ENCODE peak calls at places on chromosome 11, in four cellular contexts. One of them, this sample, is unnamed.

GRCh38 chr11:118076754-118077281 is at the start of gene TMPRSS4:
- DNase-seq in upper lobe of left lung: peak
- DNase-seq in esophagus squamous epithelium: no peak
- DNase-seq in kidney: peak
- DNase-seq in this sample: no peak

GRCh38 chr11:96207459-96208449 is 135.2 kb downstream of the MAML2 start:
- DNase-seq in kidney: no peak
- DNase-seq in upper lobe of left lung: no peak
- DNase-seq in esophagus squamous epithelium: no peak
- DNase-seq in this sample: no peak

GRCh38 chr11:33044281-33044680 is 4.9 kb downstream of the TCP11L1 start:
- DNase-seq in upper lobe of left lung: no peak
- DNase-seq in kidney: no peak
- DNase-seq in esophagus squamous epithelium: no peak
- DNase-seq in this sample: no peak

GRCh38 chr11:126111458-126112116 is 48.9 kb upstream of the CDON start:
- DNase-seq in kidney: no peak
- DNase-seq in esophagus squamous epithelium: no peak
- DNase-seq in upper lobe of left lung: no peak
- DNase-seq in this sample: no peak

GRCh38 chr11:130904380-130904779 is 11.9 kb downstream of the SNX19 start:
- DNase-seq in esophagus squamous epithelium: no peak
- DNase-seq in upper lobe of left lung: no peak
- DNase-seq in kidney: no peak
- DNase-seq in this sample: no peak

GRCh38 chr11:92707173-92707619 is 262.3 kb upstream of the MTNR1B start:
- DNase-seq in esophagus squamous epithelium: no peak
- DNase-seq in upper lobe of left lung: no peak
- DNase-seq in kidney: no peak
- DNase-seq in this sample: peak

GRCh38 chr11:17887779-17888178 is 125.1 kb downstream of the SERGEF start:
- DNase-seq in upper lobe of left lung: no peak
- DNase-seq in esophagus squamous epithelium: no peak
- DNase-seq in kidney: no peak
- DNase-seq in this sample: no peak

GRCh38 chr11:17599460-17599925 is 52.4 kb downstream of the OTOG start:
- DNase-seq in esophagus squamous epithelium: no peak
- DNase-seq in upper lobe of left lung: peak
- DNase-seq in kidney: no peak
- DNase-seq in this sample: peak

GRCh38 chr11:130769782-130770565 is 146.3 kb downstream of the SNX19 start:
- DNase-seq in upper lobe of left lung: no peak
- DNase-seq in kidney: no peak
- DNase-seq in esophagus squamous epithelium: no peak
- DNase-seq in this sample: no peak

GRCh38 chr11:128928400-128928799 is 14.3 kb downstream of the TP53AIP1 start:
- DNase-seq in esophagus squamous epithelium: no peak
- DNase-seq in kidney: no peak
- DNase-seq in upper lobe of left lung: no peak
- DNase-seq in this sample: no peak

GRCh38 chr11:12724301-12725046 is 50.3 kb downstream of the TEAD1 start:
- DNase-seq in upper lobe of left lung: peak
- DNase-seq in esophagus squamous epithelium: peak
- DNase-seq in kidney: peak
- DNase-seq in this sample: peak

GRCh38 chr11:12749442-12749841 is 75.2 kb downstream of the TEAD1 start:
- DNase-seq in kidney: no peak
- DNase-seq in upper lobe of left lung: no peak
- DNase-seq in esophagus squamous epithelium: no peak
- DNase-seq in this sample: no peak

GRCh38 chr11:78156081-78156844 is 16.8 kb upstream of the ALG8 start:
- DNase-seq in esophagus squamous epithelium: no peak
- DNase-seq in upper lobe of left lung: no peak
- DNase-seq in kidney: no peak
- DNase-seq in this sample: no peak

GRCh38 chr11:57407010-57407409 is 16.6 kb upstream of the PRG2 start:
- DNase-seq in upper lobe of left lung: no peak
- DNase-seq in kidney: no peak
- DNase-seq in esophagus squamous epithelium: no peak
- DNase-seq in this sample: no peak

GRCh38 chr11:6413791-6414231 is 5.1 kb downstream of the APBB1 start:
- DNase-seq in upper lobe of left lung: no peak
- DNase-seq in esophagus squamous epithelium: no peak
- DNase-seq in kidney: no peak
- DNase-seq in this sample: no peak

GRCh38 chr11:112961751-112962747 is 829 bp downstream of the NCAM1 start:
- DNase-seq in esophagus squamous epithelium: no peak
- DNase-seq in upper lobe of left lung: no peak
- DNase-seq in kidney: peak
- DNase-seq in this sample: no peak

GRCh38 chr11:67277231-67277961 is 11.1 kb downstream of the GRK2 start:
- DNase-seq in kidney: peak
- DNase-seq in esophagus squamous epithelium: peak
- DNase-seq in upper lobe of left lung: peak
- DNase-seq in this sample: peak

GRCh38 chr11:99918761-99919160 is 768.3 kb upstream of the ARHGAP42 start:
- DNase-seq in kidney: no peak
- DNase-seq in upper lobe of left lung: no peak
- DNase-seq in esophagus squamous epithelium: no peak
- DNase-seq in this sample: no peak

GRCh38 chr11:44229664-44230063 is 80.3 kb downstream of the ALX4 start:
- DNase-seq in kidney: no peak
- DNase-seq in upper lobe of left lung: no peak
- DNase-seq in esophagus squamous epithelium: no peak
- DNase-seq in this sample: no peak

GRCh38 chr11:5257296-5257695 is 2.7 kb upstream of the HBG2 start:
- DNase-seq in upper lobe of left lung: no peak
- DNase-seq in kidney: no peak
- DNase-seq in esophagus squamous epithelium: no peak
- DNase-seq in this sample: no peak

GRCh38 chr11:20661445-20661844 is 7.9 kb upstream of the NELL1 start:
- DNase-seq in kidney: no peak
- DNase-seq in upper lobe of left lung: no peak
- DNase-seq in esophagus squamous epithelium: no peak
- DNase-seq in this sample: no peak

GRCh38 chr11:44976576-44976975 is 25.9 kb upstream of the TP53I11 start:
- DNase-seq in upper lobe of left lung: no peak
- DNase-seq in kidney: no peak
- DNase-seq in esophagus squamous epithelium: no peak
- DNase-seq in this sample: no peak

GRCh38 chr11:93481279-93481678 is 61.9 kb downstream of the SMCO4 start:
- DNase-seq in upper lobe of left lung: no peak
- DNase-seq in kidney: no peak
- DNase-seq in esophagus squamous epithelium: no peak
- DNase-seq in this sample: peak

GRCh38 chr11:86559311-86559945 is 113.0 kb downstream of the ME3 start:
- DNase-seq in esophagus squamous epithelium: no peak
- DNase-seq in upper lobe of left lung: no peak
- DNase-seq in kidney: no peak
- DNase-seq in this sample: peak

GRCh38 chr11:128180446-128181089 is 406.8 kb downstream of the ETS1 start:
- DNase-seq in upper lobe of left lung: no peak
- DNase-seq in kidney: no peak
- DNase-seq in esophagus squamous epithelium: no peak
- DNase-seq in this sample: no peak

GRCh38 chr11:27282141-27282590 is 80.8 kb downstream of the CCDC34 start:
- DNase-seq in upper lobe of left lung: no peak
- DNase-seq in esophagus squamous epithelium: no peak
- DNase-seq in kidney: peak
- DNase-seq in this sample: no peak

DNA sequence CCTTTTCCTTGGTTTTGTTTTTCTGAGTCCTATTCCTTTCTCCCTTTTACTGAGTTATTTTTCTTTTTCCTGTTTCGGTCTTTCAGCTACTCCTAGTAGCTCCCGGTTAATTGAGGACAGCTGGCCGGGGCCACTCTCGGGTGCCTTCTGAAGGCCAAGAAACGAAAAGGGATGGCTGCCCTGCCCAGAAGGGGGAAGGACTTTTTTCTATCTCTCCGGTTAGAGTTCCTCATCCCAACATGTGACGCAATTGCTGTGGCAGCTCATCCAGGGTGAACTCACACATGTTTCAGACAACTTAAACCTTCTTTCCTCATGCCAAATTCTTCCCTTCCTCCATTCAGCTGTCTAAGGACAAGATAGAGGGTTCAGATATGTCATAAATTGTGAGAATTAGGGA is 83.6 kb downstream of the PIWIL4 start:
- DNase-seq in kidney: peak
- DNase-seq in esophagus squamous epithelium: no peak
- DNase-seq in upper lobe of left lung: peak
- DNase-seq in this sample: no peak
- H3K4me3 ChIP-seq in kidney: no peak
- H3K4me3 ChIP-seq in esophagus squamous epithelium: no peak
- H3K4me3 ChIP-seq in upper lobe of left lung: no peak
- H3K4me3 ChIP-seq in this sample: no peak

GRCh38 chr11:2779499-2779980 is 79.7 kb upstream of the KCNQ1OT1 start:
- DNase-seq in esophagus squamous epithelium: no peak
- DNase-seq in upper lobe of left lung: no peak
- DNase-seq in kidney: no peak
- DNase-seq in this sample: no peak

GRCh38 chr11:2779981-2780849 is 80.4 kb upstream of the KCNQ1OT1 start:
- DNase-seq in upper lobe of left lung: peak
- DNase-seq in esophagus squamous epithelium: no peak
- DNase-seq in kidney: peak
- DNase-seq in this sample: peak

GRCh38 chr11:2777871-2778629 is 78.3 kb upstream of the KCNQ1OT1 start:
- DNase-seq in kidney: peak
- DNase-seq in esophagus squamous epithelium: no peak
- DNase-seq in upper lobe of left lung: peak
- DNase-seq in this sample: peak

GRCh38 chr11:2777396-2777795 is 77.6 kb upstream of the KCNQ1OT1 start:
- DNase-seq in upper lobe of left lung: peak
- DNase-seq in esophagus squamous epithelium: no peak
- DNase-seq in kidney: peak
- DNase-seq in this sample: peak

DNA sequence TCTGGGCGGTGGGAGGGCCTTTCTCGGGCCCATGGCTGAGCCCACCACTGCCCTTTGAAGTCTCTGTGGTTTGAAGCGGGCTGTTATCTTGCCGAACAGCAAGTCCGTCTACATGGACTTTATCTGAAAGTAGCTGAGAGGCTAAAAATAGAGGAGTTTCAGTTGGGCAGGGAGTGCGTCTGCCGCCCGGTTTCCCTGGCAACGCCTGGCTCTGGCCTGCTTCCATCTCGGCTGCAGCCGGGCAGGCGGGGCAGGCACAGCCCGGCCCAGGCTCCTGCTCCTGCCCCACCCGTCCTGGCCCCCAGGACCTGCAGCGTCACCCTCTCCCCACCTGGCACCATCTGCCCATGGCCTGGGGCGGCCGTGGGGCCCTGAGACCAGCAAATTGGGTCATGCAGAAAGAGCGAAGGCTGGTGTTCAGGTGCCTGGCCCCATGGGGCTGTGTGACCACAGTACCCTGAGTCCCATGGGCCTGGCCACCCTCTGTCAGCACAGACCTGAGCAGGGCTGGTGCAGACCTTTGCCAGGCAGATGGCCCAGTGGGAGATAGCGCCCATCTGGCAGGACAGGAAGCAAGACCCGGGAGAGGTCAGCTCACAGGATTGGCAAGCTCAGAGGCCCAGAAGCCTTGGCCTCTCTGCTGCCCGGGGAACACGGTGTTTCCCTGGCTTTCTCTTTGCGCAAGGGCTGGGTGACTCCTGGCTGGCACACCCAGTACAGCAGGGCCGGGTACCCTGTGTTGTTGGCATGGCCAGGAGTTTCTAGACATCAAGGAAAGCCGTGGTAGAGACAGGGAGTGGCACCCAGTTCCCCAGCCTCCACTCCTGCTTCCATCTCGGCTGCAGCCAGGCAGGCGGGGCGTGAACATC is 79.1 kb upstream of the KCNQ1OT1 start:
- DNase-seq in esophagus squamous epithelium: no peak
- DNase-seq in upper lobe of left lung: peak
- DNase-seq in kidney: peak
- DNase-seq in this sample: peak
- H3K4me3 ChIP-seq in esophagus squamous epithelium: peak
- H3K4me3 ChIP-seq in upper lobe of left lung: no peak
- H3K4me3 ChIP-seq in kidney: peak
- H3K4me3 ChIP-seq in this sample: peak

GRCh38 chr11:106082096-106082495 is 4.6 kb downstream of the AASDHPPT start:
- DNase-seq in upper lobe of left lung: no peak
- DNase-seq in esophagus squamous epithelium: no peak
- DNase-seq in kidney: no peak
- DNase-seq in this sample: no peak

GRCh38 chr11:106088896-106089295 is 11.4 kb downstream of the AASDHPPT start:
- DNase-seq in kidney: no peak
- DNase-seq in upper lobe of left lung: no peak
- DNase-seq in esophagus squamous epithelium: no peak
- DNase-seq in this sample: no peak

GRCh38 chr11:106087815-106088435 is 10.5 kb downstream of the AASDHPPT start:
- DNase-seq in upper lobe of left lung: peak
- DNase-seq in esophagus squamous epithelium: no peak
- DNase-seq in kidney: no peak
- DNase-seq in this sample: peak

GRCh38 chr11:106086850-106087249 is 9.4 kb downstream of the AASDHPPT start:
- DNase-seq in kidney: no peak
- DNase-seq in upper lobe of left lung: no peak
- DNase-seq in esophagus squamous epithelium: no peak
- DNase-seq in this sample: no peak

GRCh38 chr11:106086135-106086534 is 8.7 kb downstream of the AASDHPPT start:
- DNase-seq in esophagus squamous epithelium: no peak
- DNase-seq in kidney: no peak
- DNase-seq in upper lobe of left lung: no peak
- DNase-seq in this sample: no peak
- H3K4me3 ChIP-seq in esophagus squamous epithelium: no peak
- H3K4me3 ChIP-seq in kidney: no peak
- H3K4me3 ChIP-seq in upper lobe of left lung: no peak
- H3K4me3 ChIP-seq in this sample: no peak

GRCh38 chr11:68364581-68364980 is 52.2 kb downstream of the LRP5 start:
- DNase-seq in upper lobe of left lung: no peak
- DNase-seq in kidney: no peak
- DNase-seq in esophagus squamous epithelium: no peak
- DNase-seq in this sample: no peak

GRCh38 chr11:68362801-68363379 is 50.5 kb downstream of the LRP5 start:
- DNase-seq in esophagus squamous epithelium: no peak
- DNase-seq in upper lobe of left lung: no peak
- DNase-seq in kidney: no peak
- DNase-seq in this sample: no peak

GRCh38 chr11:68365943-68366435 is 53.6 kb downstream of the LRP5 start:
- DNase-seq in esophagus squamous epithelium: no peak
- DNase-seq in upper lobe of left lung: no peak
- DNase-seq in kidney: no peak
- DNase-seq in this sample: no peak

GRCh38 chr11:68361702-68362101 is 49.3 kb downstream of the LRP5 start:
- DNase-seq in upper lobe of left lung: no peak
- DNase-seq in esophagus squamous epithelium: no peak
- DNase-seq in kidney: no peak
- DNase-seq in this sample: no peak

DNA sequence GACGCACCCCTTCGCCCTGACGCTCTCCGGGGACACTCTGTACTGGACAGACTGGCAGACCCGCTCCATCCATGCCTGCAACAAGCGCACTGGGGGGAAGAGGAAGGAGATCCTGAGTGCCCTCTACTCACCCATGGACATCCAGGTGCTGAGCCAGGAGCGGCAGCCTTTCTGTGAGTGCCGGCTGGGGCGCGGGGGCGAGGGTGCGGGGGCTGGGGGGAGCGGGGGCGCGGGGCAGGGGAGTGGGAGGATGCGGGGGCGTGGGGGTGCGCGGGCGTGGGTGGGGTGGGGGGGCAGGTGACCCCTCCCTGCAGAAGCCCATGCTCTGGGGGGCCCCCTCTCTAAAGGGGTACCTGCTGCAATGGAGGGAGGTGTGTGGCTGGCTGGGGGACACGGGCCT is 51.4 kb downstream of the LRP5 start:
- DNase-seq in upper lobe of left lung: no peak
- DNase-seq in kidney: no peak
- DNase-seq in esophagus squamous epithelium: no peak
- DNase-seq in this sample: no peak
- H3K4me3 ChIP-seq in upper lobe of left lung: no peak
- H3K4me3 ChIP-seq in kidney: no peak
- H3K4me3 ChIP-seq in esophagus squamous epithelium: no peak
- H3K4me3 ChIP-seq in this sample: no peak